ENCODE peak calls at places on chromosome 22, in ten cellular contexts. M is heart right ventricle; R is A673; F is substantia nigra; I is effector memory CD4-positive, alpha-beta T cell; N is WERI-Rb-1; O is breast epithelium; E is spleen; T is upper lobe of right lung; S is mesendoderm. J is an unnamed sample.

GRCh38 chr22:40728731-40729189 is 49.5 kb downstream of the MCHR1 start:
- DNase-seq in M (no peak), R (peak; percentile 48), F (no peak), I (peak; percentile 23), N (peak; percentile 20), O (no peak), E (peak; percentile 79), T (no peak), S (peak; percentile 54), J (peak; percentile 60)

GRCh38 chr22:46894081-46894671 is 131.7 kb downstream of the TBC1D22A start:
- DNase-seq in M (peak; percentile 24), R (peak; percentile 14), F (no peak), I (no peak), N (no peak), O (no peak), E (no peak), T (no peak), S (no peak), J (no peak)

GRCh38 chr22:35842954-35843353 is 125.3 kb downstream of the APOL5 start:
- DNase-seq in M (no peak), R (peak; percentile 78), F (no peak), I (no peak), N (peak; percentile 45), O (no peak), E (no peak), T (no peak), S (peak; percentile 71), J (no peak)

GRCh38 chr22:43477151-43477725 is 65.4 kb downstream of the MPPED1 start:
- DNase-seq in M (no peak), R (no peak), F (no peak), I (no peak), N (no peak), O (no peak), E (peak; percentile 34), T (no peak), S (no peak), J (no peak)

GRCh38 chr22:35732116-35732515 is 14.4 kb downstream of the APOL5 start:
- DNase-seq in M (no peak), R (no peak), F (no peak), I (no peak), N (no peak), O (no peak), E (no peak), T (no peak), S (no peak), J (no peak)

GRCh38 chr22:29396126-29396525 is 7.8 kb upstream of the AP1B1 start:
- DNase-seq in M (no peak), R (no peak), F (no peak), I (no peak), N (no peak), O (no peak), E (no peak), T (no peak), S (no peak), J (no peak)

GRCh38 chr22:21687685-21688259 is 22.0 kb downstream of the PPIL2 start:
- DNase-seq in M (no peak), R (no peak), F (no peak), I (no peak), N (no peak), O (no peak), E (no peak), T (no peak), S (no peak), J (no peak)

GRCh38 chr22:23756891-23757290 is 2.7 kb upstream of the VPREB3 start:
- DNase-seq in M (no peak), R (no peak), F (no peak), I (no peak), N (peak; percentile 83), O (no peak), E (no peak), T (no peak), S (no peak), J (no peak)

GRCh38 chr22:50697667-50698506 is 25.3 kb downstream of the SHANK3 start:
- DNase-seq in M (no peak), R (no peak), F (no peak), I (no peak), N (no peak), O (no peak), E (peak; percentile 61), T (peak; percentile 63), S (no peak), J (no peak)

GRCh38 chr22:50699754-50700386 is 27.2 kb downstream of the SHANK3 start:
- DNase-seq in M (no peak), R (no peak), F (no peak), I (no peak), N (peak; percentile 54), O (no peak), E (peak; percentile 66), T (peak; percentile 57), S (peak; percentile 69), J (no peak)

GRCh38 chr22:50698546-50698945 is 25.9 kb downstream of the SHANK3 start:
- DNase-seq in M (no peak), R (no peak), F (no peak), I (no peak), N (no peak), O (no peak), E (peak; percentile 68), T (peak; percentile 63), S (no peak), J (no peak)

GRCh38 chr22:50700387-50701075 is 27.9 kb downstream of the SHANK3 start:
- DNase-seq in M (no peak), R (no peak), F (no peak), I (no peak), N (no peak), O (no peak), E (peak; percentile 73), T (peak; percentile 58), S (no peak), J (no peak)

DNA sequence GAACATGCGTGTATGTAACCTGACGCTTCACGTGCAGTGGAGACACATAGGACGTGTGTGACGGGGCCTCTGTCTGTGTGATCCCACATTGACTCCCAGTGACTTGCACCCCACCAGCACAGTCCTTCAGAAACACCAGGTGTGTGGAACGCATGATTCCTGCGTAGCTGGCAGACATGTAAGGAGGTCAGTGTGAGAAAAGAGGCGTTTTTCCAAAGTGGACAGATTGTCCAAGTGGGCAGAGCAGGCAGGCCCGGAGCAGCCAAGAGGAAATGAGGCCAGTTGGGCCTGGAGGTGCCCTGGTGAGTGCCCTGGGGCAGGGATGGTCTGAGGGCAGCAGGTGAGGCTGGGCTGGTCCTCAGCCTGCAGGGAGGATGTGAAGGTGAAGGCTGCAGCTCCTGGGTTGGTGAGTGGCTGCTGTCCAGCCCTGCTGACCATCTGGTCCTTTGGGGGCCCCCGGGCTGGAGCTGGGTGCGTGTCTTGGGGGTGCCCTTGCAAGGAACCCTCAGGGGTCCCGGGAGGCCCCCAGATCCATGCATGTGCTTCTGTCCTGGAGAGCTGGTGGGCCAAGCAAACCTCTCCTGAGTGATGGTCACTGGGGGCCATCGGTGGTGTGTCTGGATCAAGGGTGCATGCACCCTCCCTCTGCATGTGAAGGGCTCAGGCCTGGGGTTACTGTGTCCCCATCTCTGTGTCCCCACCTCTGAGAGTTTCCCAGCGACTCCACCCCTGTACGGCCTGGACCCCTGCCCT is 26.6 kb downstream of the SHANK3 start:
- DNase-seq in M (no peak), R (no peak), F (no peak), I (no peak), N (no peak), O (no peak), E (peak; percentile 62), T (peak; percentile 48), S (no peak), J (no peak)
- H3K27ac ChIP-seq in M (no peak overlapping the region), R (no peak overlapping the region), F (peak overlapping the region; percentile 2), I (no peak overlapping the region), N (no peak overlapping the region), O (no peak overlapping the region), E (no peak overlapping the region), T (no peak overlapping the region), S (no peak overlapping the region), J (no peak overlapping the region)

DNA sequence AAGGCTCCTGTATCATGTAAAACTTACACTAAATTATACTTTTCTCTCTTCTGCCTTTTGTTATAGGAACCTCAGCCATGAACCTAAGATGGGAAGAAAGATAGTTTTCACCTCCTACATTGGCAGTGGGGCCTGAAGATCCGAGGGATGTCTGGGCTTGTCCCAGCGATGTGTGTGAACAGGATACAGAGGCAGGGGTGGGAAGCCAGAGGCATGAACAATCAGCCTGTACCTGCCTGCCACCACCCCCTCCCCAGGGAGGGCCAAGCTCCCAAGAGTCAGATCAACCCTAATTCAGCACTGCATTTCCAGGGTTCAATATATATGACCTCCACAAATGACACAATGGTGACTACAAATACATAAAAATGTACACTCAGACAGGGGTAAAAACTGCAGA is 9.4 kb downstream of the KIAA0930 start:
- DNase-seq in M (no peak), R (no peak), F (no peak), I (no peak), N (no peak), O (no peak), E (no peak), T (no peak), S (no peak), J (no peak)
- H3K27ac ChIP-seq in M (no peak overlapping the region), R (no peak overlapping the region), F (no peak overlapping the region), I (no peak overlapping the region), N (no peak overlapping the region), O (peak overlapping the region; percentile 45), E (peak overlapping the region; percentile 26), T (no peak overlapping the region), S (no peak overlapping the region), J (peak overlapping the region; percentile 92)

GRCh38 chr22:31291716-31292644 is at the start of gene PIK3IP1:
- DNase-seq in M (peak; percentile 94), R (peak; percentile 86), F (peak; percentile 88), I (peak; percentile 64), N (peak; percentile 85), O (peak; percentile 83), E (peak; percentile 96), T (peak; percentile 91), S (peak; percentile 96), J (no peak)

GRCh38 chr22:31291403-31291715 is 929 bp downstream of the PIK3IP1 start:
- DNase-seq in M (no peak), R (no peak), F (no peak), I (no peak), N (no peak), O (no peak), E (no peak), T (no peak), S (no peak), J (no peak)

GRCh38 chr22:31289335-31289734 is 3.0 kb downstream of the PIK3IP1 start:
- DNase-seq in M (no peak), R (no peak), F (no peak), I (no peak), N (no peak), O (no peak), E (peak; percentile 84), T (no peak), S (no peak), J (no peak)

GRCh38 chr22:31288496-31289235 is 3.6 kb downstream of the PIK3IP1 start:
- DNase-seq in M (no peak), R (no peak), F (no peak), I (no peak), N (no peak), O (no peak), E (no peak), T (no peak), S (no peak), J (no peak)

DNA sequence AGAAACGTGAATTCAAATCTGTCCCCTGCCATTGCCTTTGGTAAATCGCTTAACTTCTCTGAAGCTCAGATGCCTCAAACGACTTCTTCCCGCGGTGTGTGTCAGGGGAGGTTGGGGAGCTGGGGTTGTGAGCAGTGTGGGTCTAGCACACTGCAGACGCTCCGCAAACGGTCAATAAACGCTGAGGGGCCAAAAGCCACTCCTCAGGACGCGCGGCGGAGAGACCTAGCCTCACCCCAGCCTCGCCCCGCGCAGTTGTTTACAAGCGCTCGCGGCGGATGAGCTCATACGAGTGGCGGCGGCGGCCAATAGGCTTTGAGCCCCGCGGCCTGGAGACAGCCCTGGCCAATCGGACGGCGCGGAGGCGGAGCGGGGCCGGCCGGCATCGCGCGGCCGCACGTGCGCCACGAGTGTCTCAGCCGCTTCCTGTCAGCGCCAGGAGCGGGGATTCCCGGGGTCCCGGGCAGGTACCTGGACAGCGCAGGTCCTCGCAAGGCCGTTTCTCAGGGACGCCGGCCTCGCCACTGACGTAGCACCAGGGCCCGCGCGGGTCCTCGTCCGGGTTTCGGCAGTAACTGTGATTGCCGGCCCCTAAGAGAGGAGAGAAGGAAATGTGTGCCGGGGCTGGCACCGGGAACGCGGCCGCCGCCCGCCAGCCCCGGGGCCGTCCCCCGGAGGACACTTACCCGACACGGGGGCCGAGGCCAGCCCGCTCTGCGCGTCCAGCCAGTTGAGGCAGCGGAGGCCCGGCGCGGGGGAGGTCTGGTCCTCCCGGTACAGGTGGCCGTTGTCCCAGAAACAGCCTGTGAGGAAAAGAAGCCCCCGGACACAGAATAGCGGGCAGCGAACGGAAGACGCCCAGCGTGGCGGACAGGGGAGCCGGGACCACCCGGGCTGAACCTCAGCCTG is 1.5 kb downstream of the PIK3IP1 start:
- DNase-seq in M (peak; percentile 96), R (peak; percentile 94), F (peak; percentile 93), I (peak; percentile 94), N (peak; percentile 93), O (peak; percentile 96), E (peak; percentile 99), T (peak; percentile 98), S (peak; percentile 95), J (peak; percentile 78)
- H3K27ac ChIP-seq in M (peak overlapping the region; percentile 95), R (no peak overlapping the region), F (peak overlapping the region; percentile 97), I (peak overlapping the region; percentile 100), N (peak overlapping the region; percentile 74), O (peak overlapping the region; percentile 94), E (peak overlapping the region; percentile 99), T (peak overlapping the region; percentile 98), S (no peak overlapping the region), J (peak overlapping the region; percentile 97)

DNA sequence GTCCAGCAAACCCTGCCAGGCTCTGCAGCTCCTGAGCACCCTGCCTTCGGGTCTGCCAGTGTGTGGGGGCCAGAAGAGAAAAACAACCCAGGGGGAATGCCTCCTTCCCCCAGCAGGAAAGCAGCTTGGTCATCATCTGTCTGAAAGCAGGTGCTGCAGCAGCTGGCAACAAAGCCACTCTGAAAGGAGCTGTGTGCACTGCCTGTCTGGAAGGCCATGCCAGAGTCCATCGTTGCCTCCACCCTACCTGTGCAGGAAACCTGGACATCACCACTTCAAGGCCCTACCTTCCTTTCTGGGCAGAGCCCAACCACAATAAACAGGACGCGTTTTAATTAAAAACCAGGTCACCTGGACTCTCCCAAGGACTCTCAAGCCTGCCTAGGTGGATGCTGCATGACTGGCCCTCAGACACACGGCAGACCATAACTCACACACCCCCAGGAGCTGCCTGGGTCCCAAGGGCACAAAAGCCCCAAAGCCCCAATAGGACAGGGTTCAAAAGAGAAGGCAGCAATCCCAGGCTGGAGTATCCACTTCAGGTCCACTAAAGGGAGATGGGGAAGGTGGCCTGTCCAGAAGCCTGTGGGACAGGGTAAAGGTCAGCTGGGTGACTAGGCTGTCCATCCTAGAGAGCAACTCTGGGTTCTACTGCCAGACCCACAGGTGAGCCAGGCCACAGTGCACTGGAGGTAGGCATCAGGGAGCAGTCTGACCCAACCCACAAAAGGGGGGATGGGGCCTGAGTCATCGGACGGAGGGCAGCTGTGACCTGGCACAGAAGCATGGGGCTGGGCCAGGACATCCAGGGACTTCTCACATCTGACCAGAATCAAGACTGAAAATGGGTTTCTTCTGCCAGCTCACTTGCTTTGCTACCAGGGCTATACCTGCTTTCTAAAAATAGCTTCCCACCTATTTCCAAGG is 6.1 kb downstream of the GNB1L start:
- DNase-seq in M (no peak), R (no peak), F (no peak), I (no peak), N (no peak), O (no peak), E (no peak), T (peak; percentile 79), S (no peak), J (no peak)
- H3K27ac ChIP-seq in M (no peak overlapping the region), R (no peak overlapping the region), F (no peak overlapping the region), I (no peak overlapping the region), N (no peak overlapping the region), O (peak overlapping the region; percentile 87), E (peak overlapping the region; percentile 15), T (peak overlapping the region; percentile 58), S (no peak overlapping the region), J (peak overlapping the region; percentile 86)